ENCODE peak calls at places on chromosomes 11 and 22, in nine cellular contexts. C, D, Q, E, G, M, Z, W and P are unnamed samples.

GRCh38 chr11:72591785-72592490 is 82.3 kb downstream of the PDE2A start:
- DNase-seq in G (peak), D (no peak), E (peak), C (no peak), Q (no peak), M (no peak), W (no peak), Z (peak), P (no peak)

GRCh38 chr22:20653012-20653794 is 120.7 kb upstream of the SERPIND1 start:
- DNase-seq in W (no peak), C (no peak), D (no peak), E (no peak), Q (no peak), G (no peak), M (no peak), Z (no peak), P (no peak)

GRCh38 chr11:12744831-12745502 is 70.7 kb downstream of the TEAD1 start:
- DNase-seq in G (no peak), W (no peak), D (no peak), E (no peak), C (no peak), M (peak), Z (no peak), Q (no peak), P (no peak)

GRCh38 chr22:33332538-33332937 is 274.4 kb upstream of the SYN3 start:
- DNase-seq in M (no peak), C (no peak), Z (no peak), E (no peak), Q (no peak), D (no peak), W (no peak), G (no peak), P (no peak)

GRCh38 chr22:40050258-40050657 is 55.5 kb downstream of the FAM83F start:
- DNase-seq in G (no peak), E (no peak), D (no peak), Z (no peak), M (no peak), W (no peak), C (no peak), Q (no peak), P (no peak)

GRCh38 chr11:45622283-45622682 is 43.1 kb downstream of the CHST1 start:
- DNase-seq in W (no peak), Z (no peak), D (no peak), G (no peak), E (no peak), Q (no peak), M (no peak), C (no peak), P (no peak)

GRCh38 chr11:60838132-60838531 is 3.8 kb upstream of the CCDC86 start:
- DNase-seq in Z (no peak), E (no peak), G (no peak), Q (no peak), D (no peak), C (peak), W (no peak), M (peak), P (no peak)

GRCh38 chr11:104054911-104055529 is 18.6 kb downstream of the DDI1 start:
- DNase-seq in D (no peak), E (no peak), Q (no peak), G (no peak), W (no peak), M (no peak), C (no peak), Z (no peak), P (no peak)

GRCh38 chr11:93659841-93660240 is 1.6 kb upstream of the CEP295 start:
- DNase-seq in W (no peak), M (peak), E (no peak), G (no peak), Q (no peak), Z (no peak), C (no peak), D (no peak), P (no peak)

GRCh38 chr11:72287293-72287692 is 43.3 kb upstream of the PHOX2A start:
- DNase-seq in W (no peak), M (no peak), Q (no peak), D (no peak), C (no peak), E (no peak), Z (no peak), G (no peak), P (no peak)

GRCh38 chr11:2665747-2666710 is 33.8 kb downstream of the KCNQ1OT1 start:
- DNase-seq in C (no peak), Z (no peak), W (no peak), D (no peak), Q (peak), M (no peak), E (no peak), G (no peak), P (no peak)

GRCh38 chr11:124865902-124866851 is 945 bp downstream of the ROBO3 start:
- DNase-seq in M (peak), D (no peak), G (peak), Q (no peak), C (no peak), Z (no peak), E (peak), W (peak), P (no peak)

GRCh38 chr11:23123766-23124165 is 263.5 kb upstream of the CCDC179 start:
- DNase-seq in E (no peak), Z (no peak), D (no peak), G (no peak), W (no peak), C (peak), Q (no peak), M (peak), P (no peak)

GRCh38 chr22:47498969-47499368 is 736.5 kb downstream of the TBC1D22A start:
- DNase-seq in D (no peak), Z (no peak), E (no peak), C (no peak), Q (no peak), M (no peak), W (no peak), G (no peak), P (no peak)

GRCh38 chr22:49328630-49329405 is 498.9 kb downstream of the BRD1 start:
- DNase-seq in Q (no peak), W (no peak), Z (no peak), E (no peak), M (no peak), G (no peak), C (no peak), D (no peak), P (no peak)

GRCh38 chr22:41752011-41752975 is 48.2 kb upstream of the CCDC134 start:
- DNase-seq in G (no peak), E (no peak), D (no peak), Q (no peak), Z (no peak), C (no peak), W (no peak), M (no peak), P (no peak)

GRCh38 chr22:18147791-18148507 is 2.0 kb upstream of the USP18 start:
- DNase-seq in W (no peak), G (no peak), Q (no peak), C (no peak), M (no peak), D (no peak), Z (no peak), E (no peak), P (no peak)

GRCh38 chr11:34869425-34869824 is 46.8 kb downstream of the APIP start:
- DNase-seq in E (no peak), G (no peak), D (no peak), Z (no peak), M (no peak), W (no peak), Q (no peak), C (peak), P (no peak)

GRCh38 chr22:38397189-38398097 is 57.6 kb downstream of the KCNJ4 start:
- DNase-seq in E (no peak), G (no peak), C (peak), W (no peak), Z (no peak), D (no peak), M (no peak), Q (peak), P (peak)

GRCh38 chr11:1152316-1153104 is 5.2 kb upstream of the MUC5AC start:
- DNase-seq in E (no peak), M (peak), W (no peak), C (peak), D (no peak), Z (no peak), Q (peak), G (no peak), P (peak)

GRCh38 chr11:131763193-131763890 is 392.9 kb downstream of the NTM start:
- DNase-seq in W (no peak), Q (no peak), G (no peak), Z (no peak), M (peak), D (no peak), E (no peak), C (no peak), P (no peak)

GRCh38 chr11:21965221-21965620 is 227.7 kb upstream of the ANO5 start:
- DNase-seq in D (no peak), C (no peak), Z (no peak), G (no peak), Q (no peak), E (no peak), M (no peak), W (no peak), P (no peak)

GRCh38 chr11:11691296-11692141 is 69.7 kb upstream of the GALNT18 start:
- DNase-seq in G (no peak), E (no peak), M (no peak), C (no peak), Z (no peak), Q (no peak), D (no peak), W (no peak), P (no peak)

GRCh38 chr11:117931971-117932370 is 2.8 kb upstream of the TMPRSS13 start:
- DNase-seq in G (no peak), C (no peak), D (no peak), Z (no peak), E (no peak), W (no peak), Q (no peak), M (no peak), P (peak)

GRCh38 chr11:123180166-123180565 is 14.9 kb downstream of the CLMP start:
- DNase-seq in M (peak), D (no peak), C (no peak), W (no peak), E (no peak), G (no peak), Z (no peak), Q (no peak), P (no peak)

GRCh38 chr22:16957781-16958180 is 50.2 kb downstream of the GAB4 start:
- DNase-seq in G (no peak), W (no peak), Z (no peak), C (no peak), D (no peak), Q (no peak), M (no peak), E (no peak), P (no peak)

GRCh38 chr11:14073821-14074529 is 111.5 kb downstream of the SPON1 start:
- DNase-seq in D (no peak), Q (no peak), G (no peak), C (no peak), W (no peak), Z (no peak), E (no peak), M (no peak), P (no peak)

GRCh38 chr11:16945671-16946469 is 68.3 kb downstream of the PLEKHA7 start:
- DNase-seq in C (peak), G (peak), W (no peak), D (no peak), Q (peak), Z (no peak), E (no peak), M (peak), P (peak)

GRCh38 chr11:45354976-45355705 is 69.0 kb upstream of the SYT13 start:
- DNase-seq in D (peak), C (peak), G (peak), Q (peak), Z (peak), M (peak), W (peak), E (peak), P (no peak)

GRCh38 chr11:93537022-93537421 is 6.2 kb downstream of the SMCO4 start:
- DNase-seq in M (no peak), W (no peak), C (no peak), D (no peak), G (no peak), Z (no peak), Q (peak), E (no peak), P (no peak)

GRCh38 chr22:49292909-49293308 is 534.8 kb downstream of the BRD1 start:
- DNase-seq in G (no peak), W (no peak), Q (no peak), E (no peak), Z (no peak), M (no peak), D (no peak), C (no peak), P (no peak)

GRCh38 chr22:45312856-45313255 is 3.1 kb downstream of the FAM118A start:
- DNase-seq in M (no peak), G (no peak), W (no peak), D (no peak), C (no peak), E (no peak), Z (no peak), Q (no peak), P (no peak)

GRCh38 chr11:8927233-8927632 is 5.5 kb downstream of the C11orf16 start:
- DNase-seq in M (no peak), D (no peak), Z (no peak), W (no peak), E (no peak), G (no peak), Q (no peak), C (no peak), P (no peak)

GRCh38 chr11:11378184-11378940 is 25.3 kb upstream of the CSNK2A3 start:
- DNase-seq in Z (no peak), C (no peak), E (no peak), M (no peak), G (no peak), W (no peak), Q (no peak), D (no peak), P (no peak)

DNA sequence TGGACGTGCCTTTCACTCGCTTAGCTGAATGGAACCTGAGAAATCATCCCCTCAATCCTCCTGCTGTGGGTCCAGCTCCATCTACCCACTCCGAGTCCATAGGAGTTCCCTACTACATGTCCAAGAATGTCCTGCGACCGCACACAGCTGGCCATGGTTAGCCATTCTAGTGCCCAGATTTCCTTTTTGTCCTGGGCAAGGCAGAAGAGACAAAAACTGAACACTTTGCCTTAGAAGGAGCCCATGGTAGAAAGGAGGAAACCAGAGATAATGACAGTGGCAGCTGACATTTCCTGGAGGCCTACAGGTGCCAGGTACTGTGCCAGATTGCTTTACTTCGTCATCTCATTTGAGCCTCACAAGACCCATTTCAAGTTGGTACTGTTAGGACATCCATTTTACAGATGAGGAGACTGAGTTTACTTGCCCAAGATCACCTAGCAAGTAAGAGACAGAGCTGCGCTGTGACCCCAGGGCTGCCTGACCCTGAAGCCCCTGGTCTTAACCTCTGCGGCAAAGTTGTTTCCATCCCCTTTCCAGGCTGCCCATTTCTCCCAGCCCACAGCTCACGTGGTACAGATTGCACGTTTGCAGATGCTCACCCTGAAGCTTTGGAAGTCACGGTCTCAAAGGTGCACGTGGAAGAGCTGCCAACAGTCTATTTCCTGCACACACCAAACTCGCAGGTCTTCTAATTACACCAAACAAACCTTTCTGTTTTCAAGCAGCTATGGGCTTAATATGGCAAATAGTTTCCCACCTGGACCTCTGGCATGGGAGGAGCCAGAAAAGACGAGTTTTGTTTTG is 112.7 kb downstream of the ZBTB16 start:
- DNase-seq in E (no peak), C (no peak), W (no peak), Q (no peak), M (no peak), Z (no peak), D (no peak), G (no peak), P (no peak)
- H3K27ac ChIP-seq in E (no peak), C (no peak), W (peak), Q (peak), M (no peak), Z (peak), D (peak), G (peak), P (no peak)

DNA sequence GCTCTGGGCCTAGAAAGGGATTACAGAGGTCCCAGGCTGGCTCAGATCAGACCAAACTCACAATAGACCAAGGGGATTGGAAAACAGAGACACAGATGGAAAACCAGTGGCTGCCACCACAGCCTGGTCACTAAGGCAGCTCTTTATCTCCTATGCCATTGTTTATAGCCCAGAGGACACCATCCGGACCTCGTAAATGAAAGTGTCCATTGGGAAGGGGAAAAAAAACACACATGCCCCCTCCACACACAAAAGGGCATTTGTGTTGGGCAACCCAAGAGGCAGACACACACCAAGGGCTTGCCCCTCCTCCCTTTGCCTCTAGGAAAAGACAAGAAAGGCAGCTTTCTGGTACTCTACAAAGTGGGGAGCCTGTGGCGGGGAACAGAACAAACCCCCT is 85.9 kb downstream of the GAB2 start:
- DNase-seq in Q (no peak), D (no peak), E (no peak), G (no peak), M (no peak), C (no peak), Z (no peak), W (no peak), P (no peak)
- H3K27ac ChIP-seq in Q (no peak), D (no peak), E (no peak), G (no peak), M (no peak), C (no peak), Z (no peak), W (no peak), P (no peak)

DNA sequence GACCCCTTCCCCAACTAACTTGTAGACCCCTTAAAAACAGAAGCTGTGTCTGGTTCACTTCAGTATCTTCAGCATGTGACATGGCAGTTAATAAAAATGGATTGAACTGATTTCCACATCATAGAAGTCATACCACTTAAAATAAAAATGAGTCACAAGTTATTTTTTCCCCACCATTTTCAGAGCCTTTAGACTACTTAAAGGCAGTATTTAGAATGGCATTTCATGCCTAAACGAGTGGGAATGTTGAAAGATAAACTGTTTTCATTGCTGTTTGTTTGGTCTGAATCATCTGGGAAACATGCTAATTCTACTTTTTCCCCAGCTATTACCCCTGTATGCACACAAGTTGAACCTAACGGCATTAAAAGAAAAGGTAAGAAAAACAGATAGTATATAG is 324.0 kb downstream of the RAB38 start:
- DNase-seq in C (peak), M (peak), G (no peak), Z (no peak), Q (no peak), E (no peak), W (no peak), D (no peak), P (no peak)
- H3K27ac ChIP-seq in C (no peak), M (no peak), G (no peak), Z (no peak), Q (no peak), E (no peak), W (no peak), D (no peak), P (no peak)

DNA sequence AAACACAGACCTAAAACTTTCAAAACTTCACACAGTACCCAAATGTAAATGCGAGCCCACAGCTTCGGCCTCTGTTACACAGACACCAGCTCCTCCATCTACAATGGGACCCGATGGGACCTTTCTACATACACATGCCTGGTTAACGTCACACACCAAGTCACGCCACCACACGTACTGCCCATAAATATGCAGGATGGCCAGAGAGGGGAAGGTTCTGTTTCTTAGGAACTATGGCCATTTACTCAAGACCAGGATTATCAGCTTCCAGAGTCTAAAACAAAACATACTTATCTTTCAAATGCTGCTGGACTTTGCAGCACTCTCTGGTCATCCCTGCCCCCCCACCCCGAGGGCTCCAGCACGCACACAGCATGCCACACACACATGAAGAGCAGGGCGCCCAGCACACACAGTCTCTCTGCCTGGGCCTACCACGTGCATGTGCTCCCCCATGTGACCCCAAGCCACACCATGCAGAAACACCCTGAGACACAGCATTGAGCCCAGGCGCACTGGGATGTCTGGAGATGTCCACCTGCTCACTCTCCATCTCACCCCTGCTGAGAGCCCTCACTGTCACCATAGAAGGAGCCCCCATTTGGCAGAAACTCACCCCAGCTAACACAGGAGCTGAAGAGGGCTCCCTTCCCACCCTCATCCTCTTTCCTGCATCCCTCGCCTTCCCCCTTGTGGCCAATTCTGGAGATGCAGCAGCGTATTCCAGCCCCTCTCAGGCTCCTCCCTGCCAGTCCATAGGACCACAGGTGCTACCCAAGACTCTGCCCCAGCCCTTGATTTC is 61.8 kb downstream of the SLC22A12 start:
- DNase-seq in G (peak), C (peak), Z (peak), E (peak), Q (peak), D (peak), M (peak), W (no peak), P (peak)
- H3K27ac ChIP-seq in G (no peak), C (no peak), Z (no peak), E (no peak), Q (no peak), D (no peak), M (no peak), W (no peak), P (no peak)

DNA sequence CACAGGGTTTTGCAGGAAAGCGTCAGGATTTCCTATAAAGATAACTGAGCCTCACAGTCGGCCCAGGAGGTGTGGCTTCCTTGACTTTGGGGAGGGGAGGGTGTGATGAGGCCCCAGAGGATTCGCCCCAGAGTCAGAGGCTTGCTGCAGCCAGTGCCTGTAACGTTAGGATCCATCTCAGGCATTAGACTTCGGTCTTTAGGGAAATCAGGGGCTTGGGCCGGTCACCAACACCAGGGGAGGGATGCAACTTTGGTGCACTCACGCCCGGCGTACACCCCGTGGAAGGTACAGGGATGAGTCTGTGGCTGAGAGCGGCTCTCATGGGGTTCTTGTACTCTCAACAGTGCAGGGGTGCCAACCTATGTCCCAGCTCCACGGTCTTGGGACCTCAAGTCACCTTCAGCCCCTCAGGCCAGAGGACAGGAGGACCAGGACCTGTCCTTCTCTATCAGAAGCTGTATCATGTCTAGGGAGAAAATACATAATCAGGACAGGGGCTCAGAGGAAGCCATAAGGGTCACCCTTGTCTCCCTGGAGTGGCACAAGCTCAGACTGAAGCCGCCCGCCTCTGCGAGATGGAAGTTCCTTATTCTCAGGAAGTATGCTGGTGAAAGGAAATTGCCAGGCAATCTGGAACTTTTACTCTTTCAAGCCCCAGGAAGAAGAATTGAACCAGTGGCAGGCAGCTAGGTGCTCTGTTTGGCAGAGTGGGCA is 5.5 kb upstream of the ANO1 start:
- DNase-seq in C (no peak), E (no peak), M (no peak), G (no peak), D (no peak), Q (no peak), W (peak), Z (no peak), P (no peak)
- H3K27ac ChIP-seq in C (no peak), E (no peak), M (no peak), G (no peak), D (no peak), Q (no peak), W (no peak), Z (no peak), P (no peak)